ENCODE peak calls at places on chromosomes 13 and 19, in six cellular contexts. K is HEK293T, F is mucosa of descending colon, Y is Daoy, H is nephron progenitor cell, R is ascending aorta. V is an unnamed sample.

GRCh38 chr13:27304611-27305010 is 34.0 kb downstream of the RASL11A start:
- DNase-seq in Y (no peak), K (no peak), F (no peak), H (no peak), R (no peak), V (no peak)

GRCh38 chr13:77980592-77980991 is 62.0 kb upstream of the EDNRB start:
- DNase-seq in F (no peak), H (no peak), K (no peak), Y (peak; percentile 56), R (no peak), V (peak; percentile 44)

GRCh38 chr13:110209950-110210603 is 96.9 kb downstream of the COL4A1 start:
- DNase-seq in R (no peak), F (no peak), H (no peak), Y (no peak), K (no peak), V (no peak)

GRCh38 chr13:97122381-97122996 is 99.6 kb upstream of the MBNL2 start:
- DNase-seq in K (no peak), F (no peak), Y (peak; percentile 42), H (no peak), R (no peak), V (peak; percentile 21)

GRCh38 chr13:110214637-110215036 is 92.3 kb downstream of the COL4A1 start:
- DNase-seq in H (no peak), F (no peak), K (no peak), R (no peak), Y (no peak), V (no peak)

GRCh38 chr19:522726-523125 is 8.8 kb upstream of the CDC34 start:
- DNase-seq in K (no peak), F (no peak), H (no peak), R (no peak), Y (no peak), V (no peak)

GRCh38 chr13:87080100-87080779 is 590.9 kb upstream of the SLITRK5 start:
- DNase-seq in R (no peak), H (no peak), Y (no peak), F (peak; percentile 38), K (no peak), V (no peak)

GRCh38 chr19:15684828-15685227 is 11.9 kb downstream of the CYP4F12 start:
- DNase-seq in F (no peak), Y (no peak), K (no peak), H (peak; percentile 7), R (no peak), V (no peak)

GRCh38 chr19:43664008-43664407 is 6.0 kb downstream of the PLAUR start:
- DNase-seq in H (no peak), Y (no peak), K (no peak), F (no peak), R (no peak), V (no peak)

GRCh38 chr19:13979224-13979623 is 26.9 kb downstream of the RFX1 start:
- DNase-seq in R (no peak), F (no peak), Y (no peak), H (no peak), K (no peak), V (no peak)

GRCh38 chr13:23600100-23600499 is 29.9 kb downstream of the TNFRSF19 start:
- DNase-seq in F (no peak), Y (no peak), K (no peak), H (no peak), R (no peak), V (no peak)

GRCh38 chr19:2973229-2973628 is 4.1 kb upstream of the TLE6 start:
- DNase-seq in K (no peak), Y (no peak), F (no peak), H (no peak), R (no peak), V (no peak)

GRCh38 chr19:55348317-55349034 is 6.0 kb downstream of the COX6B2 start:
- DNase-seq in F (no peak), H (peak; percentile 54), Y (no peak), K (no peak), R (no peak), V (no peak)

GRCh38 chr19:45305007-45305406 is 17.7 kb downstream of the CKM start:
- DNase-seq in K (no peak), F (no peak), R (no peak), H (no peak), Y (no peak), V (no peak)

GRCh38 chr13:99380402-99380801 is 73.2 kb upstream of the GPR183 start:
- DNase-seq in F (no peak), K (no peak), Y (no peak), H (no peak), R (no peak), V (no peak)

GRCh38 chr13:79637086-79637763 is 156.3 kb downstream of the NDFIP2 start:
- DNase-seq in F (no peak), Y (no peak), K (no peak), R (no peak), H (no peak), V (no peak)

GRCh38 chr19:32662186-32662585 is 12.8 kb downstream of the ANKRD27 start:
- DNase-seq in F (no peak), R (no peak), K (no peak), Y (peak; percentile 86), H (no peak), V (no peak)

GRCh38 chr19:48991823-48992570 is 1.1 kb downstream of the GYS1 start:
- DNase-seq in F (no peak), K (peak; percentile 60), Y (peak; percentile 85), R (no peak), H (no peak), V (peak; percentile 74)

GRCh38 chr13:74550039-74550438 is 415.8 kb upstream of the KLF12 start:
- DNase-seq in Y (no peak), R (no peak), F (no peak), K (no peak), H (no peak), V (peak; percentile 2)

GRCh38 chr19:10289836-10290438 is at the start of gene ICAM5:
- DNase-seq in R (no peak), K (peak; percentile 44), H (peak; percentile 56), F (peak; percentile 59), Y (peak; percentile 71), V (no peak)

GRCh38 chr19:13954185-13954584 is 1.9 kb downstream of the DCAF15 start:
- DNase-seq in R (no peak), H (no peak), Y (no peak), F (peak; percentile 48), K (no peak), V (no peak)

GRCh38 chr13:52797176-52797575 is 51.3 kb downstream of the PCDH8 start:
- DNase-seq in H (no peak), F (no peak), K (no peak), R (no peak), Y (no peak), V (no peak)

GRCh38 chr19:3672993-3673392 is 27.3 kb downstream of the PIP5K1C start:
- DNase-seq in R (no peak), H (no peak), K (no peak), F (no peak), Y (no peak), V (no peak)

GRCh38 chr13:114285166-114285808 is 3.9 kb downstream of the UPF3A start:
- DNase-seq in H (no peak), K (no peak), R (no peak), F (no peak), Y (no peak), V (no peak)

GRCh38 chr13:113805431-113806103 is 46.5 kb downstream of the TMEM255B start:
- DNase-seq in R (no peak), F (no peak), Y (no peak), H (no peak), K (no peak), V (no peak)

GRCh38 chr13:76225815-76226489 is 589.8 kb downstream of the LMO7 start:
- DNase-seq in F (no peak), Y (peak; percentile 32), K (no peak), H (peak; percentile 11), R (no peak), V (no peak)

GRCh38 chr13:62687727-62688126 is 1272.1 kb upstream of the PCDH20 start:
- DNase-seq in H (peak; percentile 6), K (no peak), F (no peak), Y (no peak), R (no peak), V (no peak)

GRCh38 chr19:14450168-14450874 is 17.2 kb downstream of the PKN1 start:
- DNase-seq in F (peak; percentile 68), Y (peak; percentile 68), K (peak; percentile 99), R (no peak), H (peak; percentile 77), V (no peak)

GRCh38 chr13:83499286-83499685 is 383.0 kb downstream of the SLITRK1 start:
- DNase-seq in K (no peak), Y (no peak), H (no peak), R (no peak), F (no peak), V (peak; percentile 2)

GRCh38 chr13:32851083-32852064 is 164.8 kb upstream of the KL start:
- DNase-seq in H (no peak), R (no peak), F (no peak), Y (peak; percentile 41), K (peak; percentile 26), V (no peak)

GRCh38 chr19:40191836-40192646 is 815 bp downstream of the MAP3K10 start:
- DNase-seq in R (no peak), K (peak; percentile 59), F (peak; percentile 63), Y (peak; percentile 51), H (peak; percentile 74), V (no peak)

GRCh38 chr13:19810151-19810550 is 27.4 kb upstream of the PSPC1 start:
- DNase-seq in H (no peak), Y (no peak), K (no peak), R (no peak), F (no peak), V (no peak)

GRCh38 chr19:6066661-6067646 is 43.3 kb downstream of the RFX2 start:
- DNase-seq in H (peak; percentile 85), Y (peak; percentile 89), F (peak; percentile 90), K (peak; percentile 73), R (peak; percentile 71), V (no peak)

GRCh38 chr13:51895906-51896888 is 34.4 kb downstream of the CCDC70 start:
- DNase-seq in Y (peak; percentile 32), F (no peak), R (no peak), K (peak; percentile 70), H (peak; percentile 59), V (peak; percentile 20)

GRCh38 chr19:20154636-20155035 is 12.4 kb upstream of the ZNF486 start:
- DNase-seq in K (no peak), F (no peak), Y (no peak), R (no peak), H (no peak), V (no peak)

GRCh38 chr13:73835138-73835721 is 299.0 kb downstream of the KLF12 start:
- DNase-seq in F (no peak), R (no peak), H (peak; percentile 3), K (peak; percentile 69), Y (peak; percentile 5), V (peak; percentile 15)

GRCh38 chr19:33300016-33300981 is 2.0 kb downstream of the CEBPA start:
- DNase-seq in Y (no peak), F (peak; percentile 59), R (no peak), K (no peak), H (no peak), V (no peak)

GRCh38 chr19:55251296-55252081 is 7.3 kb downstream of the PPP6R1 start:
- DNase-seq in K (no peak), Y (peak; percentile 77), R (no peak), F (no peak), H (no peak), V (no peak)

V was measured in H4.